ENCODE peak calls at places on chromosome 12, in five cellular contexts. K is endodermal cell, O is ovary, R is lower leg skin, E is left ventricle myocardium inferior. S is an unnamed sample.

GRCh38 chr12:118185602-118186397 is 49.9 kb downstream of the PEBP1 start:
- DNase-seq in E (no peak), K (no peak), R (no peak), O (no peak), S (no peak)

GRCh38 chr12:21941522-21942376 is 523 bp upstream of the ABCC9 start:
- DNase-seq in R (peak; percentile 18), K (peak; percentile 89), O (peak; percentile 69), E (peak; percentile 71), S (no peak)

GRCh38 chr12:67804168-67804567 is 155.6 kb downstream of the DYRK2 start:
- DNase-seq in E (no peak), O (no peak), R (no peak), K (no peak), S (no peak)

GRCh38 chr12:109461846-109462766 is 15.0 kb downstream of the KCTD10 start:
- DNase-seq in K (peak; percentile 64), E (peak; percentile 90), O (peak; percentile 67), R (peak; percentile 87), S (no peak)

GRCh38 chr12:16606936-16607335 is 974 bp upstream of the LMO3 start:
- DNase-seq in K (peak; percentile 74), E (no peak), R (no peak), O (no peak), S (no peak)

GRCh38 chr12:117361312-117361670 is at the start of gene NOS1:
- DNase-seq in E (no peak), R (no peak), K (peak; percentile 79), O (no peak), S (no peak)

GRCh38 chr12:114405199-114405448 is 820 bp downstream of the TBX5 start:
- DNase-seq in R (no peak), E (no peak), K (no peak), O (no peak), S (no peak)

GRCh38 chr12:116046039-116046438 is 231.5 kb downstream of the MED13L start:
- DNase-seq in E (no peak), O (no peak), R (no peak), K (no peak), S (no peak)

GRCh38 chr12:111056618-111057521 is 136.5 kb upstream of the MYL2 start:
- DNase-seq in R (peak; percentile 16), O (no peak), E (no peak), K (peak; percentile 64), S (peak; percentile 66)

GRCh38 chr12:80939231-80939950 is 1.7 kb upstream of the LIN7A start:
- DNase-seq in E (no peak), K (no peak), R (no peak), O (no peak), S (peak; percentile 60)

GRCh38 chr12:110555509-110556406 is 27.4 kb downstream of the PPTC7 start:
- DNase-seq in E (no peak), R (no peak), O (no peak), K (no peak), S (no peak)

GRCh38 chr12:52942914-52943207 is 6.1 kb upstream of the KRT18 start:
- DNase-seq in R (no peak), K (no peak), O (no peak), E (no peak), S (no peak)

GRCh38 chr12:57983150-57983857 is 41.9 kb downstream of the ATP23 start:
- DNase-seq in R (no peak), K (peak; percentile 84), E (no peak), O (no peak), S (no peak)

GRCh38 chr12:9869307-9870161 is at the start of gene CLEC2B:
- DNase-seq in R (no peak), E (no peak), O (peak; percentile 31), K (no peak), S (peak; percentile 57)

GRCh38 chr12:4148418-4149056 is 125.0 kb upstream of the CCND2 start:
- DNase-seq in E (peak; percentile 55), O (no peak), K (peak; percentile 31), R (peak; percentile 37), S (peak; percentile 93)

GRCh38 chr12:96235497-96235826 is 41.3 kb downstream of the ELK3 start:
- DNase-seq in K (peak; percentile 55), R (no peak), O (no peak), E (no peak), S (no peak)

GRCh38 chr12:91774471-91774921 is 371.1 kb downstream of the BTG1 start:
- DNase-seq in K (no peak), R (no peak), E (no peak), O (peak; percentile 12), S (no peak)

GRCh38 chr12:57216014-57216891 is at the start of gene NXPH4:
- DNase-seq in O (peak; percentile 58), R (no peak), E (peak; percentile 55), K (peak; percentile 91), S (no peak)

GRCh38 chr12:69916541-69917270 is 91.7 kb downstream of the MYRFL start:
- DNase-seq in O (no peak), E (no peak), K (no peak), R (no peak), S (no peak)

GRCh38 chr12:57000393-57000792 is 6.0 kb downstream of the ZBTB39 start:
- DNase-seq in O (no peak), K (no peak), R (no peak), E (no peak), S (no peak)

GRCh38 chr12:128932521-128932920 is 79.2 kb downstream of the GLT1D1 start:
- DNase-seq in O (no peak), K (no peak), R (no peak), E (no peak), S (no peak)

GRCh38 chr12:1470051-1470450 is 124.3 kb downstream of the FBXL14 start:
- DNase-seq in E (no peak), O (no peak), K (no peak), R (no peak), S (no peak)

GRCh38 chr12:21117995-21118394 is 13.0 kb upstream of the SLCO1B1 start:
- DNase-seq in O (no peak), E (no peak), R (no peak), K (no peak), S (no peak)

GRCh38 chr12:5088586-5089264 is 45.0 kb downstream of the KCNA5 start:
- DNase-seq in O (peak; percentile 13), R (no peak), E (no peak), K (peak; percentile 43), S (no peak)

GRCh38 chr12:2796187-2796663 is 1.5 kb downstream of the FKBP4 start:
- DNase-seq in E (no peak), K (no peak), R (no peak), O (no peak), S (no peak)
- TF ChIP-seq CTCF in E (no peak), K (peak; percentile 66), R (no peak), O (no peak), S (no peak)

DNA sequence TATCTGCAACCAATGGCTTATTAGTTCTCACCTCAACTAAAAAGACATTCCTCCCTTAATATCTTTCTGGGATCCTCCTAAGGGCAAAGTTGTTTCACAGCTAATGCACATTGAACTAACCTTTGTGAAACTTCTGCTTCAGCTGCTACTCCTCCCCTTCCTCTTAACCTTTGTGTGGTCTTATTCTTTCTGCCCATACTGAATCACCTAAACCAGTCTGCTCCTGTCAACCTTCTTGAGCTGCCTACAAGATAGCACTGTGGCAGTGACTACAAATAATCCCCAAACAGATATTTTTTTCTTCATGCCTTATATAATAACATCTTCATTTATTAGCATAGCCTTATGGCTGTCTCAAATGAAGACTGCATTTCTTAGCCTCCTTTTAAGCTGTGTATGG is 1077.4 kb upstream of the ATXN7L3B start:
- DNase-seq in K (no peak), E (no peak), R (no peak), O (no peak), S (no peak)
- TF ChIP-seq CTCF in K (no peak), E (no peak), R (no peak), O (no peak), S (no peak)

DNA sequence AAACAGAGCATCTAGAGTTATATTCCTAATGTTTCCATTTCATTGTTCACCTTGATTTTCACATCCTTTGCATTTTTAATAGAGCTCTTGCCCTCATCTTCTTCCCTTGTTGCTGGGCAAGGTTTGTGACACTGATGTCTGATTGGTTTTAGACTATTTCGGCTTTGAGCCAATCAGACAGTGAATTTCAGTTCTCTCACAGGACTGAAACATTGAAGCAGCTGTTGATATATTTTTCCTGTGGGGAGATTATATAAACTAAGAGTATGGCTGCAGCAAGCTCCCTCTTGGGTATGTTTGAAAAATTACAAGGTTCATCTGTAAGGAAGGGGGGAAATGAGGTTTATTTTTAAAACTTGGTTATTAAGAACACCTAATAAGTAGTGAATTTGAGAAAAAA is 51.2 kb downstream of the ATF7IP start:
- DNase-seq in R (no peak), K (peak; percentile 69), E (no peak), O (no peak), S (no peak)
- TF ChIP-seq CTCF in R (no peak), K (peak; percentile 35), E (peak; percentile 26), O (no peak), S (peak; percentile 15)

DNA sequence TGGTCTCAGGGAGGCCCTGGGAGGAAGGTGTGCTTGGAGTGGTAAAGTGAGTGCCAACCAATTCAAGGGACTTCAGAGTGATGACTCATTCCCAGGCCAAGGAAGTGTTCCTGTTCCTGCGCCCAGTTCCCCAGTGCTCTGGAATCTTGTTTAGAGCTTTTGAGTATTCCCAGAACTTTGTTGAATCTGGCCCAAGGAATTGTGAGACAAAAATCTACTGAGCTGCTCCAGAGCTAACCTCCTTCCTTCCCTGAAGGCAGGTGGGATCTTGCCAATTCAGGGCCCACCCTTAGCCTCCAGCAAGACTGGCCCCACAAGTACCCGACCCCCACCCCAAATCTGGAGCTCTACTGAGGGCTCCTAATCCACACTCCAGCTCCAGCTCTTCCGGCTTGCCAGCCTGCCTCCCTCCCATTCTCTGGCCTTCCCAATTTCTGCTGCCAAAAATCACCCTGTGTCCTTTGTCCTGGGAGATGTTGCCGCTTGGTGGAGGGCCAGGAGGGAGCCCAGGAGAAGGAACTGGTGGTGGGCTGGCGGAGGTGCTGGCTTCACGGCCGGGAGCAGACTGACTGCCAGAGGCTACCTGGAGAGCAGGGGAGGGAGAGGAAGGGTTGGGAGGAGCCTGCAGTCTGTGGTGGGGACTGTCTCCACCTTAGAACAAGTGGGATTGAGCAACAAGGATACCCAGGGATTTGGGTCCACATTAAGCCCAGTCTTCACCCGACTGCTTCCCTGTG is 2.0 kb upstream of the ATN1 start:
- DNase-seq in K (peak; percentile 96), R (peak; percentile 82), O (peak; percentile 84), E (peak; percentile 73), S (no peak)
- TF ChIP-seq CTCF in K (peak; percentile 33), R (no peak), O (peak; percentile 38), E (peak; percentile 22), S (no peak)

DNA sequence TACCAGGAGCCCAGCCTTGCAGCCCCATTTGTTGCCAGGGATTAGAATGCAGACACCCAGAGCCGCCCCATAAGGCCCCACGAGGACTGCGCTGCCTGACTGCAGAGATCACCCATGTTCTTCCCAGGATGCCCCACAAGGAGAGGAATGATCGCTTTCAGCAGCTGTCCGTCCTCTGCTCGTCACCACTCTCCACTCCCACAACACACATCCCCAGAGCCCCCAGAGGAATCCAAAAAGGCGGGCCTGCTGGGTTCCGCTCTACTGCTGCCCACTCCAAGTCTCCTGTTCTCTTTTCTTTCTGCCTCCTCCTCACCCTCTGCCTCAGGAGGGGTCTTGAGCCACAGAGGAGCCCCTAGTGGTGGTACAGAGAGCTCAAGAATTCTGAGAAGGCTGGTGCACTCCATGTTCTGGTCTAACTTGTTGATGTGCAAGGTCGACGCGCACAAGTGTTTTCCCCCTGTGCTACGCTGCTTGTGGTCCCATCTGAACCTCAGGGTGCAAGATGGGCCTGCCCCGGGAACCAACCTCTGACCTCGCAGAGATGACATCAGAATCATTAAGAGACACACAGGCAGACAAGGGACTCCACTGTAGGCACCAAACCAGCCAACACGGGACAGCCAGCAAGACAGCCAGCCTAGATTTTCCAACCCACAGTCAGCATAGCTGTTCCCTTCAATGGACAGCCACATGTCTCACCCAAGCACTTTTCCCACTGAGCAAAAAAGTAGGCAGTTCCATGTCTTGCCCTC is 30.0 kb downstream of the PXN start:
- DNase-seq in O (no peak), K (peak; percentile 87), R (no peak), E (peak; percentile 44), S (no peak)
- TF ChIP-seq CTCF in O (no peak), K (peak; percentile 78), R (no peak), E (peak; percentile 24), S (no peak)